ENCODE peak calls at places on chromosomes 6 and 20, in seven cellular contexts. J is AG04450; T is CD4-positive, CD25-positive, alpha-beta regulatory T cell; Y is foreskin keratinocyte; F is brain microvascular endothelial cell; P is right lobe of liver; N is heart right ventricle. L is an unnamed sample.

GRCh38 chr6:111989743-111990142 is 64.2 kb upstream of the CCN6 start:
- DNase-seq in P (no peak), Y (no peak), T (no peak), N (no peak), F (no peak), J (no peak), L (no peak)

GRCh38 chr6:129598244-129599187 is 111.5 kb downstream of the ARHGAP18 start:
- DNase-seq in T (no peak), N (peak; percentile 20), J (peak; percentile 49), P (no peak), F (peak; percentile 54), Y (peak; percentile 60), L (peak; percentile 22)

GRCh38 chr6:56833127-56833791 is 121.6 kb upstream of the BEND6 start:
- DNase-seq in F (no peak), N (no peak), J (no peak), T (no peak), P (no peak), Y (no peak), L (no peak)

GRCh38 chr6:109456283-109456583 is 661 bp upstream of the MICAL1 start:
- DNase-seq in F (no peak), P (no peak), J (no peak), T (no peak), Y (no peak), N (no peak), L (no peak)

GRCh38 chr20:59835448-59836395 is 97.7 kb downstream of the SYCP2 start:
- DNase-seq in F (peak; percentile 38), P (no peak), Y (peak; percentile 57), N (peak; percentile 36), J (no peak), T (no peak), L (no peak)

GRCh38 chr20:40749985-40750506 is 61.0 kb upstream of the MAFB start:
- DNase-seq in T (no peak), P (no peak), J (no peak), Y (no peak), N (no peak), F (no peak), L (no peak)

GRCh38 chr20:35004051-35004725 is 48.5 kb downstream of the MYH7B start:
- DNase-seq in N (no peak), Y (no peak), J (no peak), T (no peak), F (no peak), P (peak; percentile 40), L (no peak)

GRCh38 chr6:36079596-36079995 is 50.7 kb upstream of the MAPK13 start:
- DNase-seq in P (no peak), F (no peak), T (no peak), J (no peak), N (no peak), Y (no peak), L (no peak)

GRCh38 chr6:147691436-147691835 is 182.9 kb downstream of the SAMD5 start:
- DNase-seq in T (no peak), N (no peak), Y (no peak), P (no peak), J (no peak), F (no peak), L (no peak)

GRCh38 chr6:137734005-137734874 is 132.8 kb upstream of the TNFAIP3 start:
- DNase-seq in P (no peak), T (no peak), F (no peak), N (no peak), Y (no peak), J (no peak), L (no peak)

GRCh38 chr6:91994787-91995186 is 1407.9 kb upstream of the MAP3K7 start:
- DNase-seq in T (no peak), F (no peak), P (no peak), Y (no peak), N (no peak), J (no peak), L (no peak)

GRCh38 chr6:150408842-150409241 is 40.0 kb downstream of the IYD start:
- DNase-seq in F (no peak), T (no peak), Y (no peak), J (no peak), N (no peak), P (no peak), L (no peak)

GRCh38 chr20:49481116-49481515 is 1.4 kb downstream of the KCNB1 start:
- DNase-seq in T (no peak), Y (no peak), N (no peak), F (no peak), J (no peak), P (no peak), L (no peak)
- H3K27me3 ChIP-seq in T (peaks cover 17% of the 10 kb centered on the region), Y (peaks cover 55% of the 10 kb centered on the region), N (peaks cover 30% of the 10 kb centered on the region), F (peaks cover 26% of the 10 kb centered on the region), J (peaks cover 40% of the 10 kb centered on the region), P (no peaks in the 10 kb centered on the region), L (peaks cover 24% of the 10 kb centered on the region)

GRCh38 chr6:41396335-41396734 is 60.9 kb downstream of the NCR2 start:
- DNase-seq in T (no peak), N (no peak), F (no peak), Y (no peak), J (no peak), P (no peak), L (no peak)
- H3K27me3 ChIP-seq in T (peaks cover 10% of the 10 kb centered on the region), N (peaks cover 24% of the 10 kb centered on the region), F (no peaks in the 10 kb centered on the region), Y (peaks cover 47% of the 10 kb centered on the region), J (peaks cover 40% of the 10 kb centered on the region), P (no peaks in the 10 kb centered on the region), L (peaks cover 2% of the 10 kb centered on the region)

DNA sequence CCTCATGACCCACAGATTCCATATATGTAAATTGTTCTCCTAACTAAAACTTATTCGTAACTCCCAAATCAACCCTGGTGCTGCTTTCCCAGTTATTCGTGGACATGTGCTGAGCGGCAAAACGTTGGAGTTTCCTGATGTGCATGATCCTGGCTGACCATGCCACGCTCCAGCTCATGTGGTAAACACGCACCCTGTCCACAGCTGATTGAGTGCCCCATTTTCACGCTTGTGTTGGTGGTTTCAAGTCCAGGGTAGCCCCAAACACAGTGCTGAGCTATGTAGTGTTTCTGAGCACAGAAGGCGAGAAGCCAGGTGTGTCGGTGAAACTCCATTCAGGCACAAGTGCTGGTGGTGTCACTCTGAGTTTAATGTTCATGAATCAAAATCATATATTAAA is 19.1 kb upstream of the FOXC1 start:
- DNase-seq in Y (no peak), P (no peak), J (no peak), F (no peak), N (no peak), T (no peak), L (no peak)
- H3K27me3 ChIP-seq in Y (peaks cover 64% of the 10 kb centered on the region), P (no peaks in the 10 kb centered on the region), J (peaks cover 44% of the 10 kb centered on the region), F (peaks cover 12% of the 10 kb centered on the region), N (peaks cover 22% of the 10 kb centered on the region), T (no peaks in the 10 kb centered on the region), L (peaks cover 25% of the 10 kb centered on the region)

GRCh38 chr6:10425973-10426780 is 11.3 kb upstream of the TFAP2A start:
- DNase-seq in J (no peak), F (no peak), Y (no peak), P (peak; percentile 68), N (no peak), T (no peak), L (no peak)

GRCh38 chr6:10433322-10433721 is 18.4 kb upstream of the TFAP2A start:
- DNase-seq in F (no peak), J (no peak), T (no peak), P (no peak), Y (no peak), N (no peak), L (no peak)

GRCh38 chr6:10426781-10427279 is 12.0 kb upstream of the TFAP2A start:
- DNase-seq in F (no peak), T (no peak), P (no peak), N (no peak), J (no peak), Y (peak; percentile 54), L (no peak)

GRCh38 chr6:10431423-10432164 is 16.7 kb upstream of the TFAP2A start:
- DNase-seq in N (no peak), F (no peak), T (no peak), J (no peak), P (no peak), Y (peak; percentile 99), L (no peak)

DNA sequence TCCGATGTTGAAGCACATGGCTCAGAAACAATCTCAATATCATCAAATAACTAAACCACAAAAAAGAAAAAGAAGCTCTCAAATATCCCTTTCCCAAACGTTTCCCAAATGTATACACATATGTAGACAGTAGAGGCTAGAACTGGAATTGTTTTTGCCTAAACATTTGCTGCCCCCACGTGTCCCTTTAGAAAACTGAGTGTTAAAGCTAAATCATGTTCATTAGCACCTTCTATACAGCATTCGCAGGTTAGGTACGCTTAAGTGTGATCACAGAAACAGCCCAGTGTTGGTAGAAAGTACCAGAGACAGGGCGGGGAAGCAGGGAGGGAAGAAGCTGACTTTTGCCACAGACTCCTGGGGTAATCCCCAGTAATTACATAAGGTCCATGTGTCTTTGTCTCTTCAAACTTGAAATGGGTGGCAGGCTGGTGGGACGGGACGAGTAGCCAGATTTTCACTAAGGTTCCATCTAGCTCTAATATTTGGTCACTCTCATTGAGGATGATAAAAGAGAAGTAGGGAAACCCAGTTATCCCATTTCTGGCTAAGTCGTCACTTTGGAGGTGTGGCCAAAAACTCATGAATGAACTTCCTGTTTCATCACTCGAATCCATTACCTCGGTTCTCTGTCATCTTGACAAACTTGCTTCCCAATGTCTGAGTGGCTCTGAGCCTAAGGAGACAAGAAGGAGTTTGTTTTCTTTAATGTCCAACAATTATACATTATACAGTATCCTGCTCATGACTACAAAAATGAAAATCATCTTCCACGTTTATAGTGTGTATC is 15.0 kb upstream of the TFAP2A start:
- DNase-seq in N (no peak), T (no peak), P (no peak), J (no peak), F (peak; percentile 42), Y (peak; percentile 87), L (no peak)
- H3K27me3 ChIP-seq in N (peaks cover 63% of the 10 kb centered on the region), T (peaks cover 28% of the 10 kb centered on the region), P (no peaks in the 10 kb centered on the region), J (peaks cover 10% of the 10 kb centered on the region), F (peaks cover 11% of the 10 kb centered on the region), Y (no peaks in the 10 kb centered on the region), L (peaks cover 11% of the 10 kb centered on the region)

GRCh38 chr6:40336296-40336695 is 250.9 kb downstream of the LRFN2 start:
- DNase-seq in T (no peak), F (no peak), Y (no peak), N (no peak), P (no peak), J (no peak), L (no peak)
- H3K27me3 ChIP-seq in T (no peaks in the 10 kb centered on the region), F (no peaks in the 10 kb centered on the region), Y (peaks cover 10% of the 10 kb centered on the region), N (peaks cover 58% of the 10 kb centered on the region), P (no peaks in the 10 kb centered on the region), J (no peaks in the 10 kb centered on the region), L (no peaks in the 10 kb centered on the region)

DNA sequence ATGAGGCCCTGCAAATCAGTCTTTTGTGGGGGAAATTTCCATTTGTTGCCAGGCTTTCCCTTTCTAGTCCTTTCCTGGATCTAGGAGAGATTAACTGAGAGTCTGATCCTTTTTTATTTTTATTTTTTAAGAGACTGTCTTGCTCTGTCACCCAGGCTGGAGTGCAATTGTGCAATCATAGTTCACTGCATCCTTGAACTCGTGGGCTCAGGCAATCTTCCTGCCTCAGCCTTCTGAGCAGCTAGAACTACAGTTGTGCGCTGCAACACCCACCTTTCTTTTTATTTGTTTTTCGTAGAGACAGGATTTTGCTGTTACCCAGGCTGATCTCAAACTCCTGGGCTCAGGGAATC is 22.9 kb downstream of the OR2B2 start:
- DNase-seq in F (no peak), Y (no peak), T (no peak), N (no peak), P (no peak), J (no peak), L (no peak)
- H3K27me3 ChIP-seq in F (no peaks in the 10 kb centered on the region), Y (no peaks in the 10 kb centered on the region), T (no peaks in the 10 kb centered on the region), N (peaks cover 86% of the 10 kb centered on the region), P (no peaks in the 10 kb centered on the region), J (no peaks in the 10 kb centered on the region), L (no peaks in the 10 kb centered on the region)